ENCODE peak calls at places on chromosomes 11 and 22, in six cellular contexts. K is SJSA1, J is mucosa of descending colon, G is AG08395, D is GM20000, Q is iris pigment epithelial cell. A is an unnamed sample.

GRCh38 chr11:11732116-11732515 is 109.7 kb upstream of the USP47 start:
- DNase-seq in G (no peak), J (no peak), K (no peak), Q (peak), D (no peak), A (peak)

GRCh38 chr11:61068581-61068980 is 33.7 kb upstream of the CD5 start:
- DNase-seq in Q (no peak), G (no peak), K (no peak), J (no peak), D (no peak), A (no peak)

GRCh38 chr22:25369133-25369532 is 149.7 kb downstream of the CRYBB2 start:
- DNase-seq in Q (no peak), D (no peak), K (no peak), G (no peak), J (no peak), A (no peak)

GRCh38 chr11:116890193-116890592 is 52.8 kb upstream of the APOA1 start:
- DNase-seq in Q (no peak), J (no peak), D (peak), G (no peak), K (no peak), A (no peak)

GRCh38 chr22:45262195-45262930 is 21.7 kb upstream of the KIAA0930 start:
- DNase-seq in K (no peak), Q (no peak), G (no peak), J (no peak), D (no peak), A (no peak)

GRCh38 chr11:71913716-71914115 is 14.7 kb downstream of the XNDC1N start:
- DNase-seq in D (no peak), K (no peak), J (no peak), G (no peak), Q (peak), A (no peak)

GRCh38 chr11:68954970-68955958 is 25.5 kb downstream of the MRGPRD start:
- DNase-seq in K (no peak), Q (peak), D (no peak), J (peak), G (no peak), A (no peak)

GRCh38 chr22:36461665-36462474 is 19.6 kb downstream of the TXN2 start:
- DNase-seq in D (no peak), Q (peak), K (peak), G (peak), J (no peak), A (peak)

GRCh38 chr11:72807789-72808188 is 6.4 kb upstream of the ATG16L2 start:
- DNase-seq in J (no peak), Q (no peak), G (no peak), K (no peak), D (no peak), A (no peak)

GRCh38 chr11:75563978-75564552 is 2.0 kb downstream of the SERPINH1 start:
- DNase-seq in D (no peak), Q (peak), G (peak), J (peak), K (peak), A (peak)

A was measured in H4.